ENCODE peak calls at places on chromosome 17, in four cellular contexts. W is activated naive CD4-positive, alpha-beta T cell treated with Interleukin-2 at 50 U/mL for 16 hours; K is stimulated activated CD4-positive, alpha-beta T cell treated with anti-CD3 and anti-CD28 coated beads, Interleukin-4, amount 100 ng/mL, for 24 hours; I is EL. N is an unnamed sample.

GRCh38 chr17:65100316-65101140 is 36.6 kb upstream of the RGS9 start:
- DNase-seq in W (peak; percentile 81), K (peak; percentile 78), I (peak; percentile 74), N (peak; percentile 74)

GRCh38 chr17:29378495-29378894 is 11.7 kb upstream of the TAOK1 start:
- DNase-seq in W (no peak), K (no peak), I (no peak), N (no peak)

GRCh38 chr17:29709861-29710849 is 87.4 kb upstream of the CORO6 start:
- DNase-seq in W (no peak), K (no peak), I (peak; percentile 29), N (no peak)

GRCh38 chr17:76501018-76501826 is at the start of gene RHBDF2:
- DNase-seq in W (peak; percentile 96), K (peak; percentile 95), I (peak; percentile 87), N (peak; percentile 75)

GRCh38 chr17:83050651-83051422 is 28.6 kb upstream of the METRNL start:
- DNase-seq in W (no peak), K (no peak), I (no peak), N (no peak)

GRCh38 chr17:31144427-31144826 is 49.6 kb downstream of the NF1 start:
- DNase-seq in W (no peak), K (no peak), I (no peak), N (no peak)

GRCh38 chr17:65753348-65753747 is 191.9 kb upstream of the AXIN2 start:
- DNase-seq in W (no peak), K (no peak), I (no peak), N (no peak)

GRCh38 chr17:27518750-27519521 is 62.7 kb downstream of the KSR1 start:
- DNase-seq in W (no peak), K (no peak), I (no peak), N (no peak)

GRCh38 chr17:78717431-78717980 is 64.6 kb downstream of the CYTH1 start:
- DNase-seq in W (no peak), K (no peak), I (peak; percentile 32), N (peak; percentile 47)

GRCh38 chr17:49924116-49924515 is 44.9 kb upstream of the DLX4 start:
- DNase-seq in W (no peak), K (no peak), I (no peak), N (no peak)

GRCh38 chr17:45247429-45248131 is 14.3 kb downstream of the SPATA32 start:
- DNase-seq in W (peak; percentile 96), K (peak; percentile 95), I (peak; percentile 93), N (peak; percentile 69)

GRCh38 chr17:20273741-20274500 is 193.4 kb downstream of the LGALS9B start:
- DNase-seq in W (no peak), K (peak; percentile 13), I (no peak), N (no peak)

GRCh38 chr17:6753006-6753445 is 2.8 kb upstream of the XAF1 start:
- DNase-seq in W (no peak), K (no peak), I (peak; percentile 93), N (peak; percentile 93)

GRCh38 chr17:40062347-40063033 is at the start of gene THRA:
- DNase-seq in W (peak; percentile 73), K (peak; percentile 63), I (peak; percentile 58), N (peak; percentile 22)

GRCh38 chr17:1438593-1439083 is 17.4 kb downstream of the CRK start:
- DNase-seq in W (no peak), K (no peak), I (peak; percentile 67), N (peak; percentile 67)

GRCh38 chr17:80393491-80393890 is 21.5 kb upstream of the ENDOV start:
- DNase-seq in W (no peak), K (no peak), I (no peak), N (no peak)

GRCh38 chr17:72699566-72699965 is 392.9 kb downstream of the SLC39A11 start:
- DNase-seq in W (no peak), K (no peak), I (peak; percentile 46), N (peak; percentile 50)

GRCh38 chr17:62931101-62931500 is 34.9 kb upstream of the TANC2 start:
- DNase-seq in W (no peak), K (no peak), I (peak; percentile 28), N (no peak)

GRCh38 chr17:32940706-32941390 is 12.9 kb downstream of the TMEM98 start:
- DNase-seq in W (no peak), K (no peak), I (no peak), N (no peak)

GRCh38 chr17:76085066-76085730 is 6.2 kb downstream of the ZACN start:
- DNase-seq in W (no peak), K (no peak), I (no peak), N (no peak)

GRCh38 chr17:78316867-78317816 is 42.7 kb downstream of the SOCS3 start:
- DNase-seq in W (no peak), K (no peak), I (no peak), N (peak; percentile 48)

GRCh38 chr17:2087597-2088211 is 32.8 kb downstream of the HIC1 start:
- DNase-seq in W (peak; percentile 66), K (peak; percentile 64), I (no peak), N (no peak)

GRCh38 chr17:69828087-69828486 is 246.9 kb upstream of the KCNJ16 start:
- DNase-seq in W (no peak), K (no peak), I (peak; percentile 49), N (peak; percentile 57)

GRCh38 chr17:27153005-27153404 is 140.9 kb upstream of the WSB1 start:
- DNase-seq in W (no peak), K (no peak), I (no peak), N (no peak)

GRCh38 chr17:82483204-82483660 is 24.7 kb downstream of the NARF start:
- DNase-seq in W (no peak), K (no peak), I (no peak), N (no peak)

GRCh38 chr17:80647746-80648145 is 103.1 kb downstream of the RPTOR start:
- DNase-seq in W (no peak), K (peak; percentile 21), I (peak; percentile 94), N (peak; percentile 94)

GRCh38 chr17:44775838-44776621 is 17.2 kb downstream of the ADAM11 start:
- DNase-seq in W (no peak), K (no peak), I (no peak), N (no peak)

GRCh38 chr17:40848583-40849235 is 18.3 kb downstream of the KRT12 start:
- DNase-seq in W (no peak), K (no peak), I (no peak), N (no peak)

N was measured in astrocyte of the spinal cord.